ENCODE peak calls at places on chromosomes 11 and 22, in eight cellular contexts. One of them, this sample, is unnamed.
A peak's percentile ranks its signal among the peaks of the same experiment; 100 is the strongest.

GRCh38 chr11:45538363-45538762 is 127.1 kb downstream of the CHST1 start:
- DNase-seq in sigmoid colon: no peak
- DNase-seq in colonic mucosa: no peak
- DNase-seq in Caco-2: no peak
- DNase-seq in astrocyte of the spinal cord: no peak
- DNase-seq in IMR-90: no peak
- DNase-seq in NB4: no peak
- DNase-seq in GM23248: no peak
- DNase-seq in this sample: no peak

GRCh38 chr22:37930270-37930951 is 23.0 kb downstream of the C22orf23 start:
- DNase-seq in colonic mucosa: no peak
- DNase-seq in sigmoid colon: no peak
- DNase-seq in GM23248: peak; percentile 60
- DNase-seq in astrocyte of the spinal cord: no peak
- DNase-seq in IMR-90: peak; percentile 14
- DNase-seq in Caco-2: peak; percentile 41
- DNase-seq in NB4: peak; percentile 42
- DNase-seq in this sample: no peak

GRCh38 chr11:119486016-119486415 is 63.0 kb upstream of the THY1 start:
- DNase-seq in Caco-2: no peak
- DNase-seq in colonic mucosa: no peak
- DNase-seq in NB4: no peak
- DNase-seq in GM23248: no peak
- DNase-seq in sigmoid colon: no peak
- DNase-seq in astrocyte of the spinal cord: no peak
- DNase-seq in IMR-90: no peak
- DNase-seq in this sample: no peak

GRCh38 chr22:32576553-32577255 is 102.1 kb downstream of the FBXO7 start:
- DNase-seq in sigmoid colon: no peak
- DNase-seq in GM23248: no peak
- DNase-seq in IMR-90: no peak
- DNase-seq in Caco-2: no peak
- DNase-seq in NB4: no peak
- DNase-seq in astrocyte of the spinal cord: no peak
- DNase-seq in colonic mucosa: no peak
- DNase-seq in this sample: no peak

GRCh38 chr11:46342237-46342636 is 5.0 kb upstream of the DGKZ start:
- DNase-seq in NB4: peak; percentile 91
- DNase-seq in GM23248: no peak
- DNase-seq in astrocyte of the spinal cord: no peak
- DNase-seq in Caco-2: no peak
- DNase-seq in sigmoid colon: no peak
- DNase-seq in colonic mucosa: no peak
- DNase-seq in IMR-90: no peak
- DNase-seq in this sample: peak; percentile 83

GRCh38 chr11:119368121-119369034 is 13.1 kb downstream of the USP2 start:
- DNase-seq in astrocyte of the spinal cord: no peak
- DNase-seq in NB4: peak; percentile 68
- DNase-seq in Caco-2: peak; percentile 87
- DNase-seq in GM23248: no peak
- DNase-seq in sigmoid colon: peak; percentile 77
- DNase-seq in colonic mucosa: peak; percentile 89
- DNase-seq in IMR-90: peak; percentile 34
- DNase-seq in this sample: no peak

GRCh38 chr11:120337896-120338840 is 2.0 kb downstream of the ARHGEF12 start:
- DNase-seq in NB4: no peak
- DNase-seq in sigmoid colon: no peak
- DNase-seq in IMR-90: peak; percentile 59
- DNase-seq in GM23248: peak; percentile 67
- DNase-seq in astrocyte of the spinal cord: peak; percentile 32
- DNase-seq in colonic mucosa: no peak
- DNase-seq in Caco-2: peak; percentile 29
- DNase-seq in this sample: no peak

GRCh38 chr22:19325296-19325950 is 33.9 kb upstream of the CLTCL1 start:
- DNase-seq in colonic mucosa: no peak
- DNase-seq in Caco-2: no peak
- DNase-seq in IMR-90: peak; percentile 55
- DNase-seq in astrocyte of the spinal cord: no peak
- DNase-seq in GM23248: peak; percentile 39
- DNase-seq in sigmoid colon: no peak
- DNase-seq in NB4: no peak
- DNase-seq in this sample: no peak

GRCh38 chr11:120877746-120878365 is 146.0 kb upstream of the TBCEL start:
- DNase-seq in colonic mucosa: no peak
- DNase-seq in astrocyte of the spinal cord: no peak
- DNase-seq in IMR-90: no peak
- DNase-seq in GM23248: no peak
- DNase-seq in sigmoid colon: no peak
- DNase-seq in NB4: no peak
- DNase-seq in Caco-2: no peak
- DNase-seq in this sample: no peak

GRCh38 chr11:73308003-73308962 is at the start of gene ARHGEF17:
- DNase-seq in sigmoid colon: peak; percentile 90
- DNase-seq in IMR-90: peak; percentile 76
- DNase-seq in astrocyte of the spinal cord: peak; percentile 88
- DNase-seq in GM23248: peak; percentile 91
- DNase-seq in colonic mucosa: peak; percentile 68
- DNase-seq in NB4: peak; percentile 96
- DNase-seq in Caco-2: peak; percentile 91
- DNase-seq in this sample: peak; percentile 52

GRCh38 chr11:126465573-126466287 is 110.2 kb downstream of the ST3GAL4 start:
- DNase-seq in sigmoid colon: no peak
- DNase-seq in GM23248: peak; percentile 40
- DNase-seq in IMR-90: no peak
- DNase-seq in Caco-2: no peak
- DNase-seq in NB4: no peak
- DNase-seq in astrocyte of the spinal cord: no peak
- DNase-seq in colonic mucosa: no peak
- DNase-seq in this sample: peak; percentile 25

GRCh38 chr11:15006139-15006759 is 34.1 kb upstream of the CALCA start:
- DNase-seq in sigmoid colon: no peak
- DNase-seq in NB4: peak; percentile 68
- DNase-seq in colonic mucosa: no peak
- DNase-seq in IMR-90: peak; percentile 46
- DNase-seq in GM23248: peak; percentile 70
- DNase-seq in astrocyte of the spinal cord: peak; percentile 51
- DNase-seq in Caco-2: peak; percentile 30
- DNase-seq in this sample: peak; percentile 64

GRCh38 chr11:76670475-76671235 is at the start of gene LRRC32:
- DNase-seq in GM23248: peak; percentile 40
- DNase-seq in sigmoid colon: peak; percentile 77
- DNase-seq in IMR-90: no peak
- DNase-seq in astrocyte of the spinal cord: no peak
- DNase-seq in Caco-2: peak; percentile 38
- DNase-seq in NB4: peak; percentile 65
- DNase-seq in colonic mucosa: peak; percentile 67
- DNase-seq in this sample: no peak

GRCh38 chr22:35467788-35468187 is 67.8 kb downstream of the MCM5 start:
- DNase-seq in NB4: no peak
- DNase-seq in colonic mucosa: peak; percentile 76
- DNase-seq in astrocyte of the spinal cord: peak; percentile 20
- DNase-seq in sigmoid colon: peak; percentile 93
- DNase-seq in Caco-2: no peak
- DNase-seq in GM23248: peak; percentile 44
- DNase-seq in IMR-90: peak; percentile 47
- DNase-seq in this sample: no peak

GRCh38 chr11:70367071-70367470 is 31.3 kb upstream of the CTTN start:
- DNase-seq in colonic mucosa: no peak
- DNase-seq in Caco-2: no peak
- DNase-seq in IMR-90: peak; percentile 88
- DNase-seq in sigmoid colon: no peak
- DNase-seq in astrocyte of the spinal cord: peak; percentile 45
- DNase-seq in GM23248: no peak
- DNase-seq in NB4: peak; percentile 61
- DNase-seq in this sample: no peak

GRCh38 chr11:9577551-9577950 is 4.1 kb downstream of the WEE1 start:
- DNase-seq in astrocyte of the spinal cord: peak; percentile 60
- DNase-seq in colonic mucosa: no peak
- DNase-seq in Caco-2: no peak
- DNase-seq in NB4: no peak
- DNase-seq in GM23248: no peak
- DNase-seq in IMR-90: peak; percentile 58
- DNase-seq in sigmoid colon: no peak
- DNase-seq in this sample: no peak

GRCh38 chr22:45506961-45507360 is 4.3 kb downstream of the FBLN1 start:
- DNase-seq in IMR-90: no peak
- DNase-seq in Caco-2: no peak
- DNase-seq in NB4: no peak
- DNase-seq in colonic mucosa: no peak
- DNase-seq in GM23248: peak; percentile 39
- DNase-seq in sigmoid colon: no peak
- DNase-seq in astrocyte of the spinal cord: no peak
- DNase-seq in this sample: no peak

GRCh38 chr22:24319451-24319850 is 48.8 kb downstream of the SPECC1L start:
- DNase-seq in IMR-90: peak; percentile 74
- DNase-seq in NB4: no peak
- DNase-seq in sigmoid colon: no peak
- DNase-seq in astrocyte of the spinal cord: peak; percentile 52
- DNase-seq in Caco-2: no peak
- DNase-seq in GM23248: no peak
- DNase-seq in colonic mucosa: no peak
- DNase-seq in this sample: no peak

GRCh38 chr11:61778920-61779650 is 13.3 kb downstream of the TMEM258 start:
- DNase-seq in Caco-2: no peak
- DNase-seq in sigmoid colon: no peak
- DNase-seq in NB4: no peak
- DNase-seq in colonic mucosa: no peak
- DNase-seq in GM23248: no peak
- DNase-seq in astrocyte of the spinal cord: no peak
- DNase-seq in IMR-90: no peak
- DNase-seq in this sample: no peak

GRCh38 chr11:61775606-61776554 is 16.5 kb downstream of the TMEM258 start:
- DNase-seq in astrocyte of the spinal cord: no peak
- DNase-seq in Caco-2: no peak
- DNase-seq in sigmoid colon: no peak
- DNase-seq in colonic mucosa: no peak
- DNase-seq in NB4: peak; percentile 43
- DNase-seq in GM23248: no peak
- DNase-seq in IMR-90: no peak
- DNase-seq in this sample: no peak

GRCh38 chr11:61776561-61777075 is 15.8 kb downstream of the TMEM258 start:
- DNase-seq in IMR-90: peak; percentile 68
- DNase-seq in colonic mucosa: peak; percentile 77
- DNase-seq in NB4: peak; percentile 89
- DNase-seq in Caco-2: peak; percentile 81
- DNase-seq in sigmoid colon: no peak
- DNase-seq in astrocyte of the spinal cord: peak; percentile 69
- DNase-seq in GM23248: peak; percentile 78
- DNase-seq in this sample: peak; percentile 37

GRCh38 chr11:61778357-61778886 is 14.0 kb downstream of the TMEM258 start:
- DNase-seq in sigmoid colon: no peak
- DNase-seq in IMR-90: no peak
- DNase-seq in colonic mucosa: no peak
- DNase-seq in astrocyte of the spinal cord: no peak
- DNase-seq in GM23248: no peak
- DNase-seq in Caco-2: no peak
- DNase-seq in NB4: no peak
- DNase-seq in this sample: no peak

GRCh38 chr11:61777234-61778090 is 14.9 kb downstream of the TMEM258 start:
- DNase-seq in astrocyte of the spinal cord: no peak
- DNase-seq in sigmoid colon: no peak
- DNase-seq in Caco-2: no peak
- DNase-seq in GM23248: peak; percentile 47
- DNase-seq in colonic mucosa: peak; percentile 45
- DNase-seq in IMR-90: no peak
- DNase-seq in NB4: no peak
- DNase-seq in this sample: no peak
- H3K4me3 ChIP-seq in astrocyte of the spinal cord: peak overlapping the region; percentile 7
- H3K4me3 ChIP-seq in sigmoid colon: no peak overlapping the region
- H3K4me3 ChIP-seq in Caco-2: no peak overlapping the region
- H3K4me3 ChIP-seq in GM23248: no peak overlapping the region
- H3K4me3 ChIP-seq in colonic mucosa: peak overlapping the region; percentile 5
- H3K4me3 ChIP-seq in IMR-90: no peak overlapping the region
- H3K4me3 ChIP-seq in NB4: no peak overlapping the region
- H3K4me3 ChIP-seq in this sample: no peak overlapping the region

DNA sequence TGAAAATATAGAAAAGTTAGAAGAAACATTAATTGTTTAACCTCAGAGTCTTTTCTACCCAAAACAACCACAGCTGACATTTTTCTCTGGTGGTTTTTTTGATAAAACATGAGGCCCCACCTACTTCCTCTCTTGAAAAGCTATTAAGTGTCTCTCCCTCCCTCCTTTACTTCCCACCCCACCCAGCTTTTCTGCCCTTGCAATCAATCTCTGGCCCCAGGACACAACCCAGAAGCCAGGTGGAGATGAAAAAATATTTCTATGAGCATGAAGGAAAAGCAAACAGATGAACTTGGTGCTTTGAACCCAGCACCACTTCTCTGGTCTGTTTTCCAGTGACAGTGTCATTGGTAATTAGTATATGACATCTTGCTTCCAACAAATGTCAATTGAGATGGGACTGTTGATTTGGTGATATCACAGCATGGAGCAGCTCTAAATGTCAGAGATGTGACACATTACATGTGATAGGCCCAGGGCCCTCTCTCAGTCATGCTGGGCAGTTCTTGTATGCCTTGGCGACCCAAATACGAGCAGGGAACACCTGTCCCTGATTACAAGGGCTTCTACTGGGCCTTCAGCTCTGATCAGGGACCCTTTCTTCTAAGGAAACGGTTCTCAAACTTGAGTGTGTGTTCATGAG is 23.9 kb upstream of the TMPRSS13 start:
- DNase-seq in NB4: peak; percentile 54
- DNase-seq in astrocyte of the spinal cord: no peak
- DNase-seq in Caco-2: no peak
- DNase-seq in IMR-90: no peak
- DNase-seq in sigmoid colon: no peak
- DNase-seq in colonic mucosa: no peak
- DNase-seq in GM23248: no peak
- DNase-seq in this sample: peak; percentile 73
- H3K4me3 ChIP-seq in NB4: no peak overlapping the region
- H3K4me3 ChIP-seq in astrocyte of the spinal cord: no peak overlapping the region
- H3K4me3 ChIP-seq in Caco-2: no peak overlapping the region
- H3K4me3 ChIP-seq in IMR-90: no peak overlapping the region
- H3K4me3 ChIP-seq in sigmoid colon: no peak overlapping the region
- H3K4me3 ChIP-seq in colonic mucosa: no peak overlapping the region
- H3K4me3 ChIP-seq in GM23248: no peak overlapping the region
- H3K4me3 ChIP-seq in this sample: no peak overlapping the region

DNA sequence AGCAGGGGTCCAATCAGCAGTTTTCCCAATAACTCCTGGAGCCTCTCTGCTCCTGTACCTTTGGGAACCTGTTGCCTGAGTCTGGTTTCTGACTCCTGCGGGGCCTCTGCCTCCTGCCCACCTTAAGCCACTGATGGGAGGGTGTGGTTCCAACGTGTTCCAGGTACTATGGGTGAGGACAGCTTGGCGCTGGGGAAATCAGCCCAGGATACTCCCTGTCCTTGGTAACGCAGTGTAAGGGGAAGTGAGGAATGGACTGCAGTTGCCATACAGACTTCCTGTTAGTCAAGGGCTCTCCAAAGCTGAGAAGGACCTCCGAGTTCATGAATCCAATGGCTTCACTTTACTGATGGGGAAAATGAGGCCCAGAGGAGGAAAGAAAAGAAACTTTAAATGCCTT is 1.2 kb upstream of the MARK2 start:
- DNase-seq in IMR-90: no peak
- DNase-seq in GM23248: no peak
- DNase-seq in colonic mucosa: peak; percentile 53
- DNase-seq in NB4: peak; percentile 57
- DNase-seq in astrocyte of the spinal cord: no peak
- DNase-seq in sigmoid colon: no peak
- DNase-seq in Caco-2: no peak
- DNase-seq in this sample: no peak
- H3K4me3 ChIP-seq in IMR-90: no peak overlapping the region
- H3K4me3 ChIP-seq in GM23248: no peak overlapping the region
- H3K4me3 ChIP-seq in colonic mucosa: peak overlapping the region; percentile 8
- H3K4me3 ChIP-seq in NB4: no peak overlapping the region
- H3K4me3 ChIP-seq in astrocyte of the spinal cord: no peak overlapping the region
- H3K4me3 ChIP-seq in sigmoid colon: no peak overlapping the region
- H3K4me3 ChIP-seq in Caco-2: no peak overlapping the region
- H3K4me3 ChIP-seq in this sample: no peak overlapping the region

GRCh38 chr11:11618973-11619435 is 2.8 kb downstream of the GALNT18 start:
- DNase-seq in GM23248: no peak
- DNase-seq in IMR-90: no peak
- DNase-seq in colonic mucosa: no peak
- DNase-seq in Caco-2: peak; percentile 24
- DNase-seq in astrocyte of the spinal cord: no peak
- DNase-seq in sigmoid colon: no peak
- DNase-seq in NB4: no peak
- DNase-seq in this sample: no peak
- H3K4me3 ChIP-seq in GM23248: no peak overlapping the region
- H3K4me3 ChIP-seq in IMR-90: no peak overlapping the region
- H3K4me3 ChIP-seq in colonic mucosa: no peak overlapping the region
- H3K4me3 ChIP-seq in Caco-2: no peak overlapping the region
- H3K4me3 ChIP-seq in astrocyte of the spinal cord: no peak overlapping the region
- H3K4me3 ChIP-seq in sigmoid colon: no peak overlapping the region
- H3K4me3 ChIP-seq in NB4: no peak overlapping the region
- H3K4me3 ChIP-seq in this sample: no peak overlapping the region

This sample was measured in Jurkat, Clone E6-1.